ENCODE peak calls at places on chromosome 22, in five cellular contexts. One of them, this sample, is unnamed. For H3K4me1 and H3K9me3, the result is how much of the 10 kb centered on the place peaks cover.

GRCh38 chr22:23769321-23769965 is 1.7 kb upstream of the CHCHD10 start:
- DNase-seq in PC-3: no peak
- DNase-seq in psoas muscle: no peak
- DNase-seq in tibial nerve: no peak
- DNase-seq in cardiac muscle cell: no peak
- DNase-seq in this sample: no peak

GRCh38 chr22:21815357-21815756 is 52.1 kb downstream of the MAPK1 start:
- DNase-seq in PC-3: no peak
- DNase-seq in psoas muscle: no peak
- DNase-seq in tibial nerve: no peak
- DNase-seq in cardiac muscle cell: no peak
- DNase-seq in this sample: no peak

GRCh38 chr22:29206372-29207230 is 905 bp downstream of the EMID1 start:
- DNase-seq in PC-3: no peak
- DNase-seq in psoas muscle: no peak
- DNase-seq in tibial nerve: no peak
- DNase-seq in cardiac muscle cell: no peak
- DNase-seq in this sample: no peak

GRCh38 chr22:31253949-31254348 is 38.3 kb downstream of the PIK3IP1 start:
- DNase-seq in PC-3: no peak
- DNase-seq in psoas muscle: peak
- DNase-seq in tibial nerve: no peak
- DNase-seq in cardiac muscle cell: no peak
- DNase-seq in this sample: no peak

GRCh38 chr22:18987765-18988164 is 51.7 kb upstream of the PRODH start:
- DNase-seq in PC-3: no peak
- DNase-seq in psoas muscle: no peak
- DNase-seq in tibial nerve: no peak
- DNase-seq in cardiac muscle cell: peak
- DNase-seq in this sample: no peak

GRCh38 chr22:44588348-44588747 is 90.3 kb upstream of the RTL6 start:
- DNase-seq in PC-3: no peak
- DNase-seq in psoas muscle: no peak
- DNase-seq in tibial nerve: no peak
- DNase-seq in cardiac muscle cell: no peak
- DNase-seq in this sample: no peak

GRCh38 chr22:23705358-23705757 is 14.5 kb downstream of the RGL4 start:
- DNase-seq in PC-3: no peak
- DNase-seq in psoas muscle: no peak
- DNase-seq in tibial nerve: no peak
- DNase-seq in cardiac muscle cell: no peak
- DNase-seq in this sample: no peak

GRCh38 chr22:31020334-31020733 is 51.3 kb downstream of the TUG1 start:
- DNase-seq in PC-3: no peak
- DNase-seq in psoas muscle: no peak
- DNase-seq in tibial nerve: no peak
- DNase-seq in cardiac muscle cell: no peak
- DNase-seq in this sample: no peak

GRCh38 chr22:37484115-37485005 is 1.8 kb downstream of the MFNG start:
- DNase-seq in PC-3: no peak
- DNase-seq in psoas muscle: peak
- DNase-seq in tibial nerve: peak
- DNase-seq in cardiac muscle cell: no peak
- DNase-seq in this sample: peak

GRCh38 chr22:30861688-30862552 is 106.7 kb downstream of the MORC2 start:
- DNase-seq in PC-3: no peak
- DNase-seq in psoas muscle: no peak
- DNase-seq in tibial nerve: no peak
- DNase-seq in cardiac muscle cell: no peak
- DNase-seq in this sample: no peak

GRCh38 chr22:44807915-44808690 is 55.7 kb downstream of the ARHGAP8 start:
- DNase-seq in PC-3: no peak
- DNase-seq in psoas muscle: no peak
- DNase-seq in tibial nerve: no peak
- DNase-seq in cardiac muscle cell: no peak
- DNase-seq in this sample: no peak

GRCh38 chr22:50729391-50730012 is 8.5 kb upstream of the ACR start:
- DNase-seq in PC-3: no peak
- DNase-seq in psoas muscle: no peak
- DNase-seq in tibial nerve: no peak
- DNase-seq in cardiac muscle cell: no peak
- DNase-seq in this sample: no peak

GRCh38 chr22:44333847-44334635 is 21.3 kb upstream of the SHISAL1 start:
- DNase-seq in PC-3: no peak
- DNase-seq in psoas muscle: no peak
- DNase-seq in tibial nerve: no peak
- DNase-seq in cardiac muscle cell: no peak
- DNase-seq in this sample: no peak

GRCh38 chr22:43921361-43921760 is 2.2 kb upstream of the PNPLA3 start:
- DNase-seq in PC-3: peak
- DNase-seq in psoas muscle: peak
- DNase-seq in tibial nerve: no peak
- DNase-seq in cardiac muscle cell: peak
- DNase-seq in this sample: no peak

GRCh38 chr22:30943368-30943767 is 25.2 kb downstream of the MORC2 start:
- DNase-seq in PC-3: no peak
- DNase-seq in psoas muscle: no peak
- DNase-seq in tibial nerve: no peak
- DNase-seq in cardiac muscle cell: no peak
- DNase-seq in this sample: peak

GRCh38 chr22:28477556-28477955 is 202.1 kb downstream of the TTC28 start:
- DNase-seq in PC-3: no peak
- DNase-seq in psoas muscle: no peak
- DNase-seq in tibial nerve: no peak
- DNase-seq in cardiac muscle cell: no peak
- DNase-seq in this sample: no peak

GRCh38 chr22:29727248-29727551 is 7.4 kb downstream of the CABP7 start:
- DNase-seq in PC-3: no peak
- DNase-seq in psoas muscle: peak
- DNase-seq in tibial nerve: peak
- DNase-seq in cardiac muscle cell: peak
- DNase-seq in this sample: no peak

GRCh38 chr22:25051983-25052710 is 99.6 kb downstream of the KIAA1671 start:
- DNase-seq in PC-3: no peak
- DNase-seq in psoas muscle: no peak
- DNase-seq in tibial nerve: no peak
- DNase-seq in cardiac muscle cell: no peak
- DNase-seq in this sample: no peak

GRCh38 chr22:45770506-45770905 is 98.9 kb downstream of the ATXN10 start:
- DNase-seq in PC-3: no peak
- DNase-seq in psoas muscle: no peak
- DNase-seq in tibial nerve: no peak
- DNase-seq in cardiac muscle cell: no peak
- DNase-seq in this sample: no peak

GRCh38 chr22:37932821-37933578 is 20.4 kb downstream of the C22orf23 start:
- DNase-seq in PC-3: no peak
- DNase-seq in psoas muscle: no peak
- DNase-seq in tibial nerve: no peak
- DNase-seq in cardiac muscle cell: no peak
- DNase-seq in this sample: no peak

GRCh38 chr22:23826510-23827350 is 12.1 kb downstream of the DERL3 start:
- DNase-seq in PC-3: no peak
- DNase-seq in psoas muscle: no peak
- DNase-seq in tibial nerve: no peak
- DNase-seq in cardiac muscle cell: no peak
- DNase-seq in this sample: no peak

GRCh38 chr22:23829845-23830372 is 8.9 kb downstream of the DERL3 start:
- DNase-seq in PC-3: no peak
- DNase-seq in psoas muscle: no peak
- DNase-seq in tibial nerve: no peak
- DNase-seq in cardiac muscle cell: peak
- DNase-seq in this sample: no peak

GRCh38 chr22:42171417-42171816 is 40.8 kb upstream of the CYP2D6 start:
- DNase-seq in PC-3: no peak
- DNase-seq in psoas muscle: no peak
- DNase-seq in tibial nerve: no peak
- DNase-seq in cardiac muscle cell: no peak
- DNase-seq in this sample: no peak

GRCh38 chr22:29625090-29625825 is 21.8 kb downstream of the NF2 start:
- DNase-seq in PC-3: peak
- DNase-seq in psoas muscle: peak
- DNase-seq in tibial nerve: peak
- DNase-seq in cardiac muscle cell: peak
- DNase-seq in this sample: peak

GRCh38 chr22:20040801-20041200 is 19.9 kb downstream of the TANGO2 start:
- DNase-seq in PC-3: no peak
- DNase-seq in psoas muscle: no peak
- DNase-seq in tibial nerve: no peak
- DNase-seq in cardiac muscle cell: no peak
- DNase-seq in this sample: no peak

GRCh38 chr22:20044495-20045151 is 23.7 kb downstream of the TANGO2 start:
- DNase-seq in PC-3: no peak
- DNase-seq in psoas muscle: no peak
- DNase-seq in tibial nerve: no peak
- DNase-seq in cardiac muscle cell: no peak
- DNase-seq in this sample: no peak

GRCh38 chr22:20046730-20047129 is 25.8 kb downstream of the TANGO2 start:
- DNase-seq in PC-3: no peak
- DNase-seq in psoas muscle: no peak
- DNase-seq in tibial nerve: no peak
- DNase-seq in cardiac muscle cell: no peak
- DNase-seq in this sample: no peak

GRCh38 chr22:20043997-20044342 is 23.1 kb downstream of the TANGO2 start:
- DNase-seq in PC-3: no peak
- DNase-seq in psoas muscle: no peak
- DNase-seq in tibial nerve: no peak
- DNase-seq in cardiac muscle cell: no peak
- DNase-seq in this sample: no peak

GRCh38 chr22:20043057-20043996 is 22.4 kb downstream of the TANGO2 start:
- DNase-seq in PC-3: no peak
- DNase-seq in psoas muscle: no peak
- DNase-seq in tibial nerve: no peak
- DNase-seq in cardiac muscle cell: no peak
- DNase-seq in this sample: no peak
- H3K27ac ChIP-seq in PC-3: no peak
- H3K27ac ChIP-seq in psoas muscle: no peak
- H3K27ac ChIP-seq in tibial nerve: no peak
- H3K27ac ChIP-seq in cardiac muscle cell: no peak
- H3K27ac ChIP-seq in this sample: no peak

GRCh38 chr22:27370281-27370680 is 431.3 kb downstream of the MN1 start:
- DNase-seq in PC-3: no peak
- DNase-seq in psoas muscle: no peak
- DNase-seq in tibial nerve: no peak
- DNase-seq in cardiac muscle cell: peak
- DNase-seq in this sample: no peak
- H3K4me1 ChIP-seq in PC-3: under half
- H3K4me1 ChIP-seq in psoas muscle: under half
- H3K4me1 ChIP-seq in tibial nerve: under half
- H3K4me1 ChIP-seq in cardiac muscle cell: under half
- H3K4me1 ChIP-seq in this sample: under half

GRCh38 chr22:49583886-49584505 is 243.7 kb downstream of the BRD1 start:
- DNase-seq in PC-3: no peak
- DNase-seq in psoas muscle: no peak
- DNase-seq in tibial nerve: no peak
- DNase-seq in cardiac muscle cell: no peak
- DNase-seq in this sample: no peak
- H3K9me3 ChIP-seq in PC-3: under half
- H3K9me3 ChIP-seq in psoas muscle: under half
- H3K9me3 ChIP-seq in tibial nerve: under half
- H3K9me3 ChIP-seq in cardiac muscle cell: under half
- H3K9me3 ChIP-seq in this sample: under half

DNA sequence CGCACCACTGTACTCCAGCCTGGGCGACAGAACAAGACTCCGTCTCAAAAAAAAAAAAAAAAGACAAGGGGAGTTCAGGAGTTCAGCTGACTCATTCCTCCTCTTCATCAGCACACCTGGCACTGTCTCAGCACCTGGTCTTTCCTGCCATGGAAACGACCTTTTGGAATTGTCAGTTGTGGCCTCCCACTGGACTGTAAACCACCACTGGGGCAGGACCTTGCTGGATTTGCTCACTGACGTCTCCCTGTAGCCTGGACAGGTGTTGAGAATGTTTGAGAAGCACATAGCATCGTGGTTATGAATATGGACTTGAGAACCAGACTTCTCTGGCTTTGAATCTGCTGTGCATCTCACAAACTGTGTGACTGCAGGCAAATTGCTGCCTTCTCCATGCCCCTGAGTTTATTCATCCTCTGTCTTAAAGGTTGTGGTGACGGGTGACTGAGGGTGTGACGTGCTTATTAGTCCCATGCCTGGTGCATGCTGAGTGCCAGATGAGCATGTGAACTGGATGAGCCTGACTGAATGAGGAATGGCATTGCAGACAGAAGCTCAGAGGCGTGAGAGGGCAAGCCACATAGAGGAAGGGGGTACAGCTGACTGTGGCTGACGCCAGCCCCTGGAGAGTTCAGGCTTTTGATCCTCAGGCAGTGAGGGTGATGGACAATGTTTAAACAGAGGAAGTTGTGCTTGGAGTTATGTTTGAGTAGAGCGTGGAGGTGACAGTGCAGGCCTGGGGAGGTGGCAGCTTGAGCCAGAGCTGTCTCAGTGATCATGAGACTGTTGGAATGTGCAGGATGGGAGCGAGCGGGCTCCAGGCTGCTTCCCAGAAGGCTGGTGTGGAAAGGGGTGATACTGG is 12.7 kb downstream of the TOM1 start:
- DNase-seq in PC-3: peak
- DNase-seq in psoas muscle: no peak
- DNase-seq in tibial nerve: no peak
- DNase-seq in cardiac muscle cell: no peak
- DNase-seq in this sample: no peak
- H3K27ac ChIP-seq in PC-3: peak
- H3K27ac ChIP-seq in psoas muscle: peak
- H3K27ac ChIP-seq in tibial nerve: no peak
- H3K27ac ChIP-seq in cardiac muscle cell: peak
- H3K27ac ChIP-seq in this sample: no peak

DNA sequence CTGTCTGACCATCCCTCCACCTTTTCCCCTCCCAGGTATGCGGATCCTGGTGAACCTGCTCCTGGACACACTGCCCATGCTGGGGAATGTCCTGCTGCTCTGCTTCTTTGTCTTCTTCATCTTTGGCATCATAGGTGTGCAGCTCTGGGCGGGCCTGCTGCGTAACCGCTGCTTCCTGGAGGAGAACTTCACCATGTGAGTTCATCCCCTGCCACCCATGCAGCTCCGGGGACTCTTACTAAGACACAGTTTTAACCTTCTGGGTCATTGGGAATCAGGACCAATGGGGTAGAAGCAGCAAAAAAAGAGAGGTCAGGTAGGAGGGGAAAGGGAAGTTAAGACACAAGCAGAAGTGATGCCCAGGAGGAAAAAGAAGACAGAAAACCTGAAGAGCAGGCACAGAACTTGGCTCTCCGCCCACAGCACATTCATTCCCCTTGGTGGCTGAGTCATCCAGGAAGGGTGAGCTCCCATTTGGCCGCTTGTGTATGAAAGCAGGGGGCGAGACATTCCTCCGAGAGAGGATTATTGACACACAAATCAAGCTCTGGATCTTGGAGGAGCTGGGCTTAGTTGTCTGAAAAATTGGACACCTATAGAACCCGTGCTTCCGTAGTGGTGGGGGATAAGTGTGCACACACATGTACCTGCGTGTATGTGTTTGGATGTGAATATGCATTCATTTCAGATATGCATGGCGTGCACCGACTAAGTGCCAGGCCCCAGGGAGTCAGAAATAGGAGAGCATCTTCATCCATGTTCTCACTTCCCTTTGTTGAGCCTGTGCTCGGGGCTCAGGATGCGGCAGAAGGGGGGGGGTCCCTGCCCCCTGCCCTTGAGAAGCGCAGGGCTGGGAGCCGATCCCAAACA is 64.2 kb downstream of the CACNA1I start:
- DNase-seq in PC-3: peak
- DNase-seq in psoas muscle: no peak
- DNase-seq in tibial nerve: no peak
- DNase-seq in cardiac muscle cell: peak
- DNase-seq in this sample: no peak
- H3K4me1 ChIP-seq in PC-3: under half
- H3K4me1 ChIP-seq in psoas muscle: under half
- H3K4me1 ChIP-seq in tibial nerve: under half
- H3K4me1 ChIP-seq in cardiac muscle cell: under half
- H3K4me1 ChIP-seq in this sample: under half